ENCODE peak calls at places on chromosome 10, in four cellular contexts. I is body of pancreas, T is HCT116, L is A549. X is an unnamed sample.
A peak's percentile ranks its signal among the peaks of the same experiment; 100 is the strongest.

GRCh38 chr10:33252794-33253203 is 81.7 kb downstream of the NRP1 start:
- DNase-seq in I (no peak), T (no peak), L (peak; percentile 43), X (no peak)

GRCh38 chr10:24363070-24363469 is 154.1 kb downstream of the KIAA1217 start:
- DNase-seq in I (no peak), T (no peak), L (no peak), X (no peak)

GRCh38 chr10:29131952-29132820 is 156.7 kb upstream of the LYZL1 start:
- DNase-seq in I (peak; percentile 31), T (no peak), L (no peak), X (peak; percentile 94)

GRCh38 chr10:59287587-59287986 is 74.8 kb downstream of the FAM13C start:
- DNase-seq in I (no peak), T (no peak), L (no peak), X (no peak)

GRCh38 chr10:91313761-91314520 is 93.5 kb downstream of the PCGF5 start:
- DNase-seq in I (no peak), T (no peak), L (no peak), X (no peak)

GRCh38 chr10:114172776-114173555 is 1.0 kb downstream of the CCDC186 start:
- DNase-seq in I (no peak), T (no peak), L (no peak), X (no peak)

GRCh38 chr10:114073787-114074186 is 30.1 kb downstream of the ADRB1 start:
- DNase-seq in I (no peak), T (no peak), L (no peak), X (no peak)

GRCh38 chr10:100155936-100156335 is 29.9 kb downstream of the ERLIN1 start:
- DNase-seq in I (no peak), T (no peak), L (no peak), X (no peak)

GRCh38 chr10:82850166-82850565 is 975.2 kb downstream of the NRG3 start:
- DNase-seq in I (no peak), T (no peak), L (no peak), X (no peak)

GRCh38 chr10:71228875-71229720 is 16.7 kb downstream of the UNC5B start:
- DNase-seq in I (no peak), T (no peak), L (no peak), X (no peak)

GRCh38 chr10:5889624-5890518 is at the start of the genes ANKRD16 and FBH1:
- DNase-seq in I (peak; percentile 99), T (peak; percentile 96), L (peak; percentile 89), X (peak; percentile 99)
- TF ChIP-seq POLR2A in I (peak; percentile 77), T (peak; percentile 93), L (peak; percentile 99), X (peak; percentile 67)

DNA sequence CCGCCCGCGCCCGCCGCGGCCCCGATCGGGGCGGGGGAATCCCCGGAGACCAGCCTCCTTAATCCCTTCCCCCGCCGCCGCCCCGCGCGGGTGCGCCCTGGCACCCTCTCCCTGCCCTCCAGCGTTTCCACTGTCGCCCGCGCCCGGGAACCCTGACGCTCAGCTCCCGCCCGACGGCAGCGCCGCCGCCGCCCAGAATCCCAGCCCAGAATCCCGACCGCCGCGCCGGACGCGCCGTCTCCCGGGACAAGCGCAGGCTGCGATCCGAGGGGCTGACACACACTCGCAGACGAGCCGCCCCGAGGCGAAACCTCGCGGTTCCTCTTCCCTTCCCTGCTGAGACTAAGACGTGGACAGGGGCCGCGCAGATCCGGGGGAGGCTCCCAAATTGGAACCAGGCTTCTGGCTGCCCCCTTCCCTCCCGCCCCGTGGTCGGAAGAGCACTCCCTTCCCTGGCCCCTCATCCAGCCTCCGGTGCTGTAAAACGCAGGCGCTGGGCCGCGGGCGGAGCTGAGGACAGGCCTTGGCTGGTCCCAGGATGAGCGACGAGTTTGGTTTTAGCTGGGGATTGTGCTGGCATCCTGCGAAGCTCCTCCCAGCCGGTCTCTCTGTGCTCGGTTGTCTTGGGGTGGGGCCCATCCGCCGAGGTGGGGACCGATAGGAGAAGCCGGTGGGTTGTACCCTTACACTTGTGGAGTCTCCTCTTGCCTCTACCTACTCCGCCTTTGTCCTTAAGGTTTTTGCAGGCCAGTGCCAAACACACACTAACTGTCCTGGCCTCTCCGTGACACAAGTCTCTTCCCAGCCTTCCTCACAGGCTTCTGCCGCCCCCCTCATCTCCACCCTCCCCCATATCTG is 1.1 kb downstream of the MARVELD1 start:
- DNase-seq in I (peak; percentile 36), T (no peak), L (peak; percentile 64), X (peak; percentile 53)
- TF ChIP-seq POLR2A in I (peak; percentile 50), T (no peak), L (peak; percentile 35), X (no peak)

GRCh38 chr10:69055241-69055640 is 32.7 kb upstream of the SRGN start:
- DNase-seq in I (no peak), T (no peak), L (no peak), X (no peak)

GRCh38 chr10:69056536-69057260 is 31.2 kb upstream of the SRGN start:
- DNase-seq in I (no peak), T (no peak), L (no peak), X (no peak)

GRCh38 chr10:69056129-69056528 is 31.8 kb upstream of the SRGN start:
- DNase-seq in I (no peak), T (no peak), L (no peak), X (no peak)

GRCh38 chr10:69057951-69058297 is 30.0 kb upstream of the SRGN start:
- DNase-seq in I (no peak), T (no peak), L (no peak), X (no peak)

DNA sequence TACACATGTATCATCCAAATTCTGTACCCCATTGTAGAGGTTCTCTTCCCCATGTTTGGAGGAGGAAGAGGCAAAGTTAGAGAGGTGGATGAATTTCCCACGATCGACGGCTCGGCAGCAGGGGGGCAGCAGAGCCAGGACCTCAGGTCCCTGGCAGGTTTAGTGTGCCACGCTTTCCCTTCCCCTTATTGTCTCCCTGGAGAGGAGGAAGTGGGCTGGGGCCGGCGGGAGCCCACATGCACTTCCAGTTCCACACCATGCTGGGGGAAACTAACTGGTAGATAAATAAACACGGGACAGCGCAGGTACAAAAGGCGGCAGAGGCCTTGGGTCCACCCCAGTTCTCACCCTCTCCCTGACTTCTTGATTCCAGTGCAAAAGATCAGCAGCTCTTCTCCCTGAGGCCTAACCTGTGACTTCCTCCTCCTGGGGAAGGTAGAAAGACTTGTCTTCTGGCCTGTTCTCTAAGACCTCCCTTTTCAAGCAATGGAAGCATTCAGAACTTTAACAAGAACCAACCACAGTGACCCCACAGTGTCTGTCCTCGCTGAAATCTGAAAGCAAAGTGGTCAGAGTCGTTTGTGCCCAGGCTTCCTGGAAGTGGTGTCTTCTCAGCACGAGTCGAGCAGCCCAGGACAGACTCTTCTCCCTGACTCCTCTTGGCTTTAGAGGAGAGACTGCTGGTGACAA is 30.5 kb upstream of the SRGN start:
- DNase-seq in I (peak; percentile 19), T (no peak), L (no peak), X (no peak)
- TF ChIP-seq POLR2A in I (no peak), T (no peak), L (no peak), X (no peak)

DNA sequence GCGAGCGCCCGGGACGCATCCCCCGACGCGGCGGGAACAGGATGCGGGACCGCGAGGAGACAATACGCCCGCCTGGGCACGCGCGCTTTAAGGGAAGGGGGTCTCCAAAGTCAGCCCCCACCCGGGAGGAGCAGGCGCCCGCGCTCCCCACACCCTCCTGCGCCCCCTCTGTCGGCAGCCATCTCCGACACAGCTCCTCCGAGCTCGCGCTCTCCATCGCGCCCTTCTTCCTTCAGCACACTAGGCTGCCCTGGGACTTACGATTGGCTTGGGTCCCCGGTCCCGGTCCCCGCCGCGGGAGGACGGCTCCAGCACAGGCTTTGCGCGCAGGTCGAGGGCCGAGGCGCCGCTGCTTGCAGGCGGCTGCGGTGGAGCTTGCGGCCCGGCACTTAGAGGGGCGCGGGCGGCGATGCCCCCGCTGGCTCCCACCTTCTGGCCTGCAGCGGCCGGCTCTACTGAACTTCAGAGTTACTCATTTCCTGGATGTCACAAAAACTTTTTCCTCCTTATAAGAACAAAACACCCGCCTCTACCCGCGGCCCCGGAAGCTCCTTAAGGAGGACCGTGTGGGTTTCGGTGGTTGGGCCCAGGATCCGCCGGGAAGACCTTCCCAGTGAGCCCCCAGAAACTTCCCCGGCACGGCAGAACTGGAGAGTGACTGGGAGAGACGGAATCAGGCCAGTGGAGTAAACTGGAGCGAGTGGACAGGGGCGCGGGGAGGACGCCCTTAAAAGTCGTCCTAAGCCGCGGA is at the start of gene ITPRIP:
- DNase-seq in I (peak; percentile 76), T (peak; percentile 69), L (peak; percentile 81), X (peak; percentile 91)
- TF ChIP-seq POLR2A in I (peak; percentile 76), T (peak; percentile 87), L (peak; percentile 58), X (peak; percentile 81)

GRCh38 chr10:119778776-119779445 is 53.1 kb downstream of the INPP5F start:
- DNase-seq in I (no peak), T (no peak), L (no peak), X (no peak)

GRCh38 chr10:119770928-119771327 is 45.1 kb downstream of the INPP5F start:
- DNase-seq in I (no peak), T (no peak), L (no peak), X (no peak)

GRCh38 chr10:119776536-119776935 is 50.7 kb downstream of the INPP5F start:
- DNase-seq in I (no peak), T (no peak), L (no peak), X (no peak)

GRCh38 chr10:119772347-119772746 is 46.5 kb downstream of the INPP5F start:
- DNase-seq in I (no peak), T (no peak), L (no peak), X (no peak)

GRCh38 chr10:119775529-119775928 is 49.7 kb downstream of the INPP5F start:
- DNase-seq in I (no peak), T (no peak), L (no peak), X (no peak)
- TF ChIP-seq POLR2A in I (no peak), T (no peak), L (no peak), X (no peak)

DNA sequence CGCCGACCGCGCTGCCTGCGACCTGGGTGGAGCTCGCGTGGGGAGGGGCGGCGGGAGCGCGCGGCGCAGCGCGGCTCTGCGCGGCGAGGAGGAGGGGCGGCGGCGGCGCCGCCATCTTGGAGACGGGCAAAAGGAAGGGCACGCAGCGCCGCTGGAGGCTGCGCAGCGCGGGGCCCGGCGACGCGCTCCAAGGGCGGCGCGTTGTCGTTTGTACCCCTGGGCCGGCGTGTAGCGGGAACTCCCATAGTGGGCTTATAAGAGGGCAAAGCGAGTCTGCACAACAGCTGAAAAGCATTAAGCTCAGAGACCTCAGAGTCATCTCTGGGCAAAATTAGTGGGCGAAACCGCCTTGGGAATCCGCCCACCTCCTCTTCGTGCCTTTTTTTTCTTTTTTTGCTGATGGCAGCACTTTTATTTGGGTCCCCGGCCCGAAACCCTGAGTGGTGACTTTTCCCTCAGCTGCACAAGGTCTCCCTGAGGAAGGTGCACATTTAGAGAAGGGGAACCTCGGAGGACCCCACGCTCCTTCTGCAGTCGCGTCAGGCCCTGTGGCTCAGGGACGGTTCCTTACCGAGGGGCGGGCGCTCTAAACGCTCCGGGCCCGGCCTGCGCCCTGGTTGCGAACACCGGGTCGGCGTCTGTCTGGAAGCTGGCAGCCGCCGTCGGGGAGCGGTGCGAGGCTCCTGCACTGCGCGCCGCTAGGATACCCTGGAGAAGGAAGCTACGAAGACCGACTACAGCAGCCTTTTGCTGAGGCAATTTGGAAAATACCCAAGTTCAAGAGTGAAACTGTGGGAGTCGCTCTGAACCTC is 423 bp upstream of the MCMBP start:
- DNase-seq in I (peak; percentile 87), T (peak; percentile 84), L (peak; percentile 49), X (peak; percentile 91)
- TF ChIP-seq POLR2A in I (no peak), T (peak; percentile 56), L (peak; percentile 69), X (peak; percentile 75)

X was measured in erythroblast.